ENCODE peak calls at places on chromosomes 13 and 19, in seven cellular contexts. D, M, Q, P, V, R and X are unnamed samples.
A peak's percentile ranks its signal among the peaks of the same experiment; 100 is the strongest.

GRCh38 chr13:80123945-80124344 is 217.0 kb downstream of the SPRY2 start:
- DNase-seq in D (no peak), M (no peak), Q (no peak), P (no peak), V (no peak), R (no peak), X (no peak)

GRCh38 chr13:30746816-30747215 is 11.5 kb downstream of the ALOX5AP start:
- DNase-seq in D (no peak), M (no peak), Q (no peak), P (no peak), V (no peak), R (no peak), X (no peak)

GRCh38 chr19:35513231-35513974 is at the start of gene DMKN:
- DNase-seq in D (no peak), M (no peak), Q (no peak), P (no peak), V (no peak), R (no peak), X (no peak)

GRCh38 chr19:40542197-40542859 is 34.3 kb upstream of the SHKBP1 start:
- DNase-seq in D (no peak), M (no peak), Q (peak; percentile 23), P (no peak), V (no peak), R (peak; percentile 56), X (peak; percentile 80)

GRCh38 chr13:29458419-29458818 is 137.1 kb downstream of the SLC7A1 start:
- DNase-seq in D (no peak), M (no peak), Q (no peak), P (no peak), V (no peak), R (no peak), X (no peak)

GRCh38 chr13:27404680-27405079 is 19.7 kb upstream of the GTF3A start:
- DNase-seq in D (no peak), M (peak; percentile 87), Q (no peak), P (no peak), V (no peak), R (no peak), X (no peak)

GRCh38 chr13:91574756-91575155 is 176.3 kb downstream of the GPC5 start:
- DNase-seq in D (no peak), M (no peak), Q (no peak), P (no peak), V (no peak), R (no peak), X (no peak)

GRCh38 chr13:77000475-77000874 is 8.6 kb downstream of the CLN5 start:
- DNase-seq in D (no peak), M (no peak), Q (no peak), P (no peak), V (no peak), R (no peak), X (no peak)

GRCh38 chr13:33119022-33119735 is 103.0 kb downstream of the KL start:
- DNase-seq in D (no peak), M (no peak), Q (no peak), P (no peak), V (no peak), R (no peak), X (no peak)

GRCh38 chr19:16836115-16836905 is 7.1 kb downstream of the SIN3B start:
- DNase-seq in D (no peak), M (no peak), Q (peak; percentile 31), P (no peak), V (no peak), R (peak; percentile 52), X (no peak)

GRCh38 chr13:100399455-100399854 is 189.1 kb downstream of the GGACT start:
- DNase-seq in D (no peak), M (no peak), Q (no peak), P (no peak), V (no peak), R (no peak), X (no peak)

GRCh38 chr13:18995259-18995873 is 186.3 kb downstream of the TUBA3C start:
- DNase-seq in D (no peak), M (peak; percentile 83), Q (no peak), P (no peak), V (no peak), R (no peak), X (no peak)

GRCh38 chr13:48749699-48750473 is 96.2 kb downstream of the CYSLTR2 start:
- DNase-seq in D (peak; percentile 90), M (no peak), Q (peak; percentile 53), P (peak; percentile 78), V (peak; percentile 86), R (peak; percentile 94), X (peak; percentile 97)

GRCh38 chr19:10226376-10227214 is 4.5 kb downstream of the S1PR2 start:
- DNase-seq in D (no peak), M (no peak), Q (no peak), P (peak; percentile 72), V (no peak), R (peak; percentile 92), X (no peak)

GRCh38 chr19:10224337-10224736 is 6.8 kb downstream of the S1PR2 start:
- DNase-seq in D (no peak), M (no peak), Q (no peak), P (no peak), V (no peak), R (no peak), X (no peak)

GRCh38 chr19:10226021-10226375 is 5.1 kb downstream of the S1PR2 start:
- DNase-seq in D (no peak), M (no peak), Q (no peak), P (no peak), V (no peak), R (no peak), X (no peak)

GRCh38 chr19:10222201-10222890 is 8.8 kb downstream of the S1PR2 start:
- DNase-seq in D (no peak), M (no peak), Q (no peak), P (no peak), V (no peak), R (no peak), X (no peak)

DNA sequence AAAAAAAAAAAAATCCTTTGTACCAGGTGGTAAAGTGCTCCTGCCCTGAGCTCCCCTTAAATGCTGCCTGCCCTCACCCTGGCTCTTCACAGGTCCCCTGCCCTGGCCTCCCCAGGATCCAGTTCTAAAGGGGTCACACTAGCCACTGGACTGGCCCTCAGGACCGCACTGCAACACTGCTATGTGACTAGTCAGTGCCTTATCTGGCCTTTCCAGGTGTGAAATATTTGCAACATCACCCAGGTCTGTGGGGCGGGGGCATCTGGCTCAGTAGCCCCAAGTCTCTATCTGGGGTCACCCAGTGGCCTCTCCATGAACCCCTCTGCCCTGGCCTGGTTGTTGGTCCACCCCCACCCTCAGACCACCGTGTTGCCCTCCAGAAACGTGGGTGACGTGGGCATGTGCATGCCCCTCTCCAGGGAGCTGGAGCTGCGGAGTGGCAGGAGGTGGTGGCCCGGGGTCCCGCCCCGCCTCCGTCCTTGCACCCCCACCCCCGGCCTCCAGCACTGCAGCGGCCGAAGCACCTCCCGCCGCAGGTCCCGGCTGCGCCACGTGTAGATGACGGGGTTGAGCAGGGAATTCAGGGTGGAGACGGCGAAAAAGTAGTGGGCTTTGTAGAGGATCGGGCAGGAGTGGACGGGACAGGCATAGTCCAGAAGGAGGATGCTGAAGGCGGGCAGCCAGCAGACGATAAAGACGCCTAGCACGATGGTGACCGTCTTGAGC is 7.5 kb downstream of the S1PR2 start:
- DNase-seq in D (no peak), M (no peak), Q (no peak), P (no peak), V (no peak), R (no peak), X (no peak)
- H3K27ac ChIP-seq in D (no peak overlapping the region), M (no peak overlapping the region), Q (no peak overlapping the region), P (no peak overlapping the region), V (no peak overlapping the region), R (no peak overlapping the region), X (no peak overlapping the region)

DNA sequence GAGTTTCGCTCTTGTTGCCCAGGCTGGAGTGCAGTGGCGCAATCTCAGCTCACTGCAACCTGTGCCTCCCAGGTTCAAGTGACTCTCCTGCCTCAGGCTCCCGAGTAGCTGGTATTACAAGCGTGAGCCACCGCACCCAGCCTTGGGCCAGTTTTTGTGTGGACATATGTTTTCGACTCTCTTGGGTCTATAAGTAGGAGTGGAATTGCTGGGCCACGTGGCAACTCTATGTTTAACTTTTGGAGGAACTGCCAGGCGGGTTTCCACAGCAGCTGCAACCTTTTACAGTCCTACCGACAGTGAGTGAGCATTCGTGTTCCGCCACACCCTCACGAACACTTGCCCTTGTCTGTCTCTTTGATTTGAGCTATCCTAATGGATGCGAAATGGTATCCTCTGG is 44.9 kb downstream of the BICRA start:
- DNase-seq in D (no peak), M (no peak), Q (no peak), P (no peak), V (no peak), R (no peak), X (no peak)
- TF ChIP-seq POLR2A in D (no peak), M (no peak), Q (no peak), P (no peak), V (no peak), R (no peak), X (no peak)

GRCh38 chr13:26186995-26187394 is 35.1 kb downstream of the RNF6 start:
- DNase-seq in D (no peak), M (no peak), Q (peak; percentile 19), P (no peak), V (peak; percentile 7), R (no peak), X (peak; percentile 33)

GRCh38 chr13:26183416-26183815 is 38.7 kb downstream of the RNF6 start:
- DNase-seq in D (no peak), M (no peak), Q (no peak), P (no peak), V (no peak), R (no peak), X (no peak)

GRCh38 chr13:26186141-26186870 is 35.8 kb downstream of the RNF6 start:
- DNase-seq in D (peak; percentile 94), M (peak; percentile 94), Q (peak; percentile 92), P (peak; percentile 62), V (peak; percentile 92), R (peak; percentile 83), X (peak; percentile 89)

GRCh38 chr13:26184791-26185250 is 37.3 kb downstream of the RNF6 start:
- DNase-seq in D (peak; percentile 68), M (peak; percentile 71), Q (peak; percentile 61), P (peak; percentile 17), V (peak; percentile 65), R (peak; percentile 53), X (peak; percentile 66)

DNA sequence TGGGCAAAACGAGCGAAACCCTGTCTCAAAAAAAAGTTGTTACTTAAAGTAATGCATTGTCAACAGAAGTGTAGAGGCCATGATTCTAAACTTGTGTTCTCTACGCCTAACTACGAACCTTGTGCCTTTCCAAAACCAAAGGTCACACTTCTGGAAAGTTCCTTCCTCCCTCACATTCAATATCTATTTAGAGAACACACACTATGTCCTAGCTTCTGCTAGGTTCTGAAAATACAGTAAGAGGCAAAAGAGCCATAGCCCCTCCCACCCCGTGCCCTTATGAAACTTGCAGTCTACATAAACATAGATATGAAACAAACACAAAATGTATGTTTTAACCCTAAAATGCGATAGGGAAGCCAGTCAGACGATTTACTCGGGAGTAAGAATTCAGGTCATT is 36.4 kb downstream of the RNF6 start:
- DNase-seq in D (no peak), M (no peak), Q (no peak), P (no peak), V (no peak), R (no peak), X (no peak)
- H3K4me3 ChIP-seq in D (peak overlapping the region; percentile 48), M (peak overlapping the region; percentile 60), Q (peak overlapping the region; percentile 52), P (peak overlapping the region; percentile 69), V (peak overlapping the region; percentile 40), R (peak overlapping the region; percentile 67), X (peak overlapping the region; percentile 57)

DNA sequence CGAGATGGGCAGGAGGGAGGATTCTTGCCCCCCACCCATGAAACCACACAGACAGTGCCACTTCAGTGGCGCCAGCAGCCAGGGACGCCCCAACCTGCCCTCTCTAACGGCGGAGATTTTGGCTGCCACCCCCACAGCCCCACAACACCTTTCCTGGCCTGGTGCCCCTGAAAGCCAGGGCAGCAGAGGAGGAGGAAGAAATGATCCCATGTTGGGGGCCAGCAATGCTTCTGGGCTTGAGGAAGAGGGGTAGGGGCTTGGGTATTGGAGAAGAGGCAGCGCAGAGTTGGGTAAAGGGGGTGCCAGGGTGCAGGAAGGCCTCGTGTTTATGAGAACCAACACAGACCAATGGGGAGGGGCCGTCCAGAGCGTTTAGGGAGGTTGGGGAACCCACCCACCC is 1.7 kb downstream of the MLLT1 start:
- DNase-seq in D (no peak), M (no peak), Q (no peak), P (no peak), V (no peak), R (no peak), X (no peak)
- H3K27ac ChIP-seq in D (no peak overlapping the region), M (no peak overlapping the region), Q (no peak overlapping the region), P (peak overlapping the region; percentile 86), V (no peak overlapping the region), R (peak overlapping the region; percentile 92), X (no peak overlapping the region)